ENCODE peak calls at places on chromosomes 6 and 20, in six cellular contexts. One of them, this sample, is unnamed.

GRCh38 chr6:109318328-109318876 is 63.9 kb downstream of the CD164 start:
- DNase-seq in CD8-positive, alpha-beta T cell: no peak
- DNase-seq in kidney epithelial cell: no peak
- DNase-seq in CD4-positive, alpha-beta memory T cell: no peak
- DNase-seq in midbrain: peak
- DNase-seq in amniotic epithelial cell: no peak
- DNase-seq in this sample: no peak

GRCh38 chr20:60035-60918 is 27.2 kb upstream of the DEFB125 start:
- DNase-seq in CD8-positive, alpha-beta T cell: no peak
- DNase-seq in kidney epithelial cell: no peak
- DNase-seq in CD4-positive, alpha-beta memory T cell: no peak
- DNase-seq in midbrain: no peak
- DNase-seq in amniotic epithelial cell: no peak
- DNase-seq in this sample: no peak

GRCh38 chr6:104795363-104795762 is 64.4 kb downstream of the HACE1 start:
- DNase-seq in CD8-positive, alpha-beta T cell: no peak
- DNase-seq in kidney epithelial cell: no peak
- DNase-seq in CD4-positive, alpha-beta memory T cell: no peak
- DNase-seq in midbrain: no peak
- DNase-seq in amniotic epithelial cell: no peak
- DNase-seq in this sample: no peak

GRCh38 chr6:20892365-20892764 is 358.1 kb downstream of the CDKAL1 start:
- DNase-seq in CD8-positive, alpha-beta T cell: no peak
- DNase-seq in kidney epithelial cell: no peak
- DNase-seq in CD4-positive, alpha-beta memory T cell: no peak
- DNase-seq in midbrain: no peak
- DNase-seq in amniotic epithelial cell: no peak
- DNase-seq in this sample: no peak

GRCh38 chr6:117601811-117602150 is 530 bp downstream of the GOPC start:
- DNase-seq in CD8-positive, alpha-beta T cell: no peak
- DNase-seq in kidney epithelial cell: no peak
- DNase-seq in CD4-positive, alpha-beta memory T cell: no peak
- DNase-seq in midbrain: peak
- DNase-seq in amniotic epithelial cell: no peak
- DNase-seq in this sample: no peak

GRCh38 chr6:147515327-147515726 is 6.8 kb downstream of the SAMD5 start:
- DNase-seq in CD8-positive, alpha-beta T cell: no peak
- DNase-seq in kidney epithelial cell: no peak
- DNase-seq in CD4-positive, alpha-beta memory T cell: no peak
- DNase-seq in midbrain: no peak
- DNase-seq in amniotic epithelial cell: no peak
- DNase-seq in this sample: no peak

GRCh38 chr6:143325379-143326140 is 124.9 kb downstream of the ADAT2 start:
- DNase-seq in CD8-positive, alpha-beta T cell: no peak
- DNase-seq in kidney epithelial cell: peak
- DNase-seq in CD4-positive, alpha-beta memory T cell: no peak
- DNase-seq in midbrain: no peak
- DNase-seq in amniotic epithelial cell: peak
- DNase-seq in this sample: no peak

GRCh38 chr20:17611290-17611539 is 41.3 kb downstream of the DSTN start:
- DNase-seq in CD8-positive, alpha-beta T cell: no peak
- DNase-seq in kidney epithelial cell: no peak
- DNase-seq in CD4-positive, alpha-beta memory T cell: peak
- DNase-seq in midbrain: no peak
- DNase-seq in amniotic epithelial cell: no peak
- DNase-seq in this sample: peak

GRCh38 chr20:36050436-36051317 is 82.3 kb downstream of the CNBD2 start:
- DNase-seq in CD8-positive, alpha-beta T cell: peak
- DNase-seq in kidney epithelial cell: peak
- DNase-seq in CD4-positive, alpha-beta memory T cell: peak
- DNase-seq in midbrain: peak
- DNase-seq in amniotic epithelial cell: peak
- DNase-seq in this sample: peak

GRCh38 chr6:112683926-112684325 is 336.8 kb downstream of the RFPL4B start:
- DNase-seq in CD8-positive, alpha-beta T cell: no peak
- DNase-seq in kidney epithelial cell: peak
- DNase-seq in CD4-positive, alpha-beta memory T cell: no peak
- DNase-seq in midbrain: no peak
- DNase-seq in amniotic epithelial cell: peak
- DNase-seq in this sample: no peak

GRCh38 chr6:40362859-40363258 is 224.3 kb downstream of the LRFN2 start:
- DNase-seq in CD8-positive, alpha-beta T cell: no peak
- DNase-seq in kidney epithelial cell: no peak
- DNase-seq in CD4-positive, alpha-beta memory T cell: no peak
- DNase-seq in midbrain: no peak
- DNase-seq in amniotic epithelial cell: no peak
- DNase-seq in this sample: no peak

GRCh38 chr6:158406736-158407135 is 94.5 kb downstream of the TULP4 start:
- DNase-seq in CD8-positive, alpha-beta T cell: no peak
- DNase-seq in kidney epithelial cell: no peak
- DNase-seq in CD4-positive, alpha-beta memory T cell: no peak
- DNase-seq in midbrain: no peak
- DNase-seq in amniotic epithelial cell: no peak
- DNase-seq in this sample: no peak

GRCh38 chr6:168138436-168138835 is 59.4 kb upstream of the FRMD1 start:
- DNase-seq in CD8-positive, alpha-beta T cell: no peak
- DNase-seq in kidney epithelial cell: no peak
- DNase-seq in CD4-positive, alpha-beta memory T cell: no peak
- DNase-seq in midbrain: no peak
- DNase-seq in amniotic epithelial cell: no peak
- DNase-seq in this sample: no peak

GRCh38 chr20:47821481-47822100 is 36.3 kb upstream of the SULF2 start:
- DNase-seq in CD8-positive, alpha-beta T cell: no peak
- DNase-seq in kidney epithelial cell: peak
- DNase-seq in CD4-positive, alpha-beta memory T cell: no peak
- DNase-seq in midbrain: no peak
- DNase-seq in amniotic epithelial cell: no peak
- DNase-seq in this sample: peak

GRCh38 chr6:164008902-164009301 is 594.4 kb downstream of the QKI start:
- DNase-seq in CD8-positive, alpha-beta T cell: no peak
- DNase-seq in kidney epithelial cell: no peak
- DNase-seq in CD4-positive, alpha-beta memory T cell: no peak
- DNase-seq in midbrain: no peak
- DNase-seq in amniotic epithelial cell: no peak
- DNase-seq in this sample: no peak

GRCh38 chr6:499617-500016 is 108.1 kb downstream of the IRF4 start:
- DNase-seq in CD8-positive, alpha-beta T cell: no peak
- DNase-seq in kidney epithelial cell: no peak
- DNase-seq in CD4-positive, alpha-beta memory T cell: no peak
- DNase-seq in midbrain: no peak
- DNase-seq in amniotic epithelial cell: no peak
- DNase-seq in this sample: no peak

GRCh38 chr6:11432713-11433450 is 104.7 kb upstream of the TMEM170B start:
- DNase-seq in CD8-positive, alpha-beta T cell: no peak
- DNase-seq in kidney epithelial cell: peak
- DNase-seq in CD4-positive, alpha-beta memory T cell: no peak
- DNase-seq in midbrain: no peak
- DNase-seq in amniotic epithelial cell: peak
- DNase-seq in this sample: no peak

GRCh38 chr6:71181565-71181964 is 107.0 kb upstream of the OGFRL1 start:
- DNase-seq in CD8-positive, alpha-beta T cell: no peak
- DNase-seq in kidney epithelial cell: peak
- DNase-seq in CD4-positive, alpha-beta memory T cell: no peak
- DNase-seq in midbrain: no peak
- DNase-seq in amniotic epithelial cell: peak
- DNase-seq in this sample: no peak

GRCh38 chr6:15642276-15642675 is 20.6 kb downstream of the DTNBP1 start:
- DNase-seq in CD8-positive, alpha-beta T cell: no peak
- DNase-seq in kidney epithelial cell: no peak
- DNase-seq in CD4-positive, alpha-beta memory T cell: no peak
- DNase-seq in midbrain: no peak
- DNase-seq in amniotic epithelial cell: no peak
- DNase-seq in this sample: no peak

GRCh38 chr6:23601811-23602340 is 524.1 kb upstream of the NRSN1 start:
- DNase-seq in CD8-positive, alpha-beta T cell: no peak
- DNase-seq in kidney epithelial cell: peak
- DNase-seq in CD4-positive, alpha-beta memory T cell: no peak
- DNase-seq in midbrain: no peak
- DNase-seq in amniotic epithelial cell: no peak
- DNase-seq in this sample: no peak

GRCh38 chr6:168909288-168909687 is 344.4 kb downstream of the THBS2 start:
- DNase-seq in CD8-positive, alpha-beta T cell: no peak
- DNase-seq in kidney epithelial cell: no peak
- DNase-seq in CD4-positive, alpha-beta memory T cell: peak
- DNase-seq in midbrain: no peak
- DNase-seq in amniotic epithelial cell: no peak
- DNase-seq in this sample: no peak

GRCh38 chr6:137874204-137875001 is 7.3 kb downstream of the TNFAIP3 start:
- DNase-seq in CD8-positive, alpha-beta T cell: no peak
- DNase-seq in kidney epithelial cell: no peak
- DNase-seq in CD4-positive, alpha-beta memory T cell: peak
- DNase-seq in midbrain: no peak
- DNase-seq in amniotic epithelial cell: peak
- DNase-seq in this sample: no peak

GRCh38 chr6:37547564-37548061 is 47.9 kb upstream of the CCDC167 start:
- DNase-seq in CD8-positive, alpha-beta T cell: no peak
- DNase-seq in kidney epithelial cell: peak
- DNase-seq in CD4-positive, alpha-beta memory T cell: peak
- DNase-seq in midbrain: no peak
- DNase-seq in amniotic epithelial cell: peak
- DNase-seq in this sample: no peak

GRCh38 chr20:50569864-50570836 is 60.0 kb downstream of the PTPN1 start:
- DNase-seq in CD8-positive, alpha-beta T cell: no peak
- DNase-seq in kidney epithelial cell: no peak
- DNase-seq in CD4-positive, alpha-beta memory T cell: peak
- DNase-seq in midbrain: no peak
- DNase-seq in amniotic epithelial cell: peak
- DNase-seq in this sample: no peak

GRCh38 chr6:75094614-75095321 is 111.1 kb downstream of the COL12A1 start:
- DNase-seq in CD8-positive, alpha-beta T cell: no peak
- DNase-seq in kidney epithelial cell: no peak
- DNase-seq in CD4-positive, alpha-beta memory T cell: no peak
- DNase-seq in midbrain: no peak
- DNase-seq in amniotic epithelial cell: peak
- DNase-seq in this sample: no peak

GRCh38 chr20:64210661-64211369 is 44.7 kb upstream of the PCMTD2 start:
- DNase-seq in CD8-positive, alpha-beta T cell: no peak
- DNase-seq in kidney epithelial cell: no peak
- DNase-seq in CD4-positive, alpha-beta memory T cell: no peak
- DNase-seq in midbrain: no peak
- DNase-seq in amniotic epithelial cell: peak
- DNase-seq in this sample: no peak

GRCh38 chr6:82419088-82419720 is 55.6 kb downstream of the TPBG start:
- DNase-seq in CD8-positive, alpha-beta T cell: no peak
- DNase-seq in kidney epithelial cell: no peak
- DNase-seq in CD4-positive, alpha-beta memory T cell: no peak
- DNase-seq in midbrain: no peak
- DNase-seq in amniotic epithelial cell: no peak
- DNase-seq in this sample: no peak

GRCh38 chr6:126210398-126211075 is 129.4 kb upstream of the CENPW start:
- DNase-seq in CD8-positive, alpha-beta T cell: no peak
- DNase-seq in kidney epithelial cell: no peak
- DNase-seq in CD4-positive, alpha-beta memory T cell: no peak
- DNase-seq in midbrain: no peak
- DNase-seq in amniotic epithelial cell: peak
- DNase-seq in this sample: no peak

GRCh38 chr20:58636983-58637421 is 14.1 kb upstream of the STX16 start:
- DNase-seq in CD8-positive, alpha-beta T cell: no peak
- DNase-seq in kidney epithelial cell: no peak
- DNase-seq in CD4-positive, alpha-beta memory T cell: no peak
- DNase-seq in midbrain: no peak
- DNase-seq in amniotic epithelial cell: no peak
- DNase-seq in this sample: peak